ENCODE peak calls at places on chromosome 4, in eight cellular contexts. P, L, O, N, T, E, A and K are unnamed samples.

GRCh38 chr4:26441110-26441509 is 49.2 kb downstream of the CCKAR start:
- DNase-seq in E (no peak), O (no peak), L (no peak), T (peak), A (no peak), P (no peak), N (no peak), K (no peak)

GRCh38 chr4:87973283-87974169 is 2.0 kb upstream of the SPP1 start:
- DNase-seq in T (peak), L (peak), A (peak), O (no peak), P (peak), E (peak), N (peak), K (peak)

GRCh38 chr4:156970501-156971167 is 965 bp downstream of the PDGFC start:
- DNase-seq in E (peak), A (peak), L (peak), T (peak), N (peak), P (peak), O (no peak), K (peak)

GRCh38 chr4:3869661-3870566 is 103.7 kb downstream of the ADRA2C start:
- DNase-seq in P (no peak), N (no peak), O (no peak), T (no peak), E (no peak), A (peak), L (no peak), K (no peak)

GRCh38 chr4:105551968-105552746 is at the start of gene ARHGEF38:
- DNase-seq in L (peak), P (no peak), E (no peak), N (no peak), T (peak), O (no peak), A (peak), K (peak)

GRCh38 chr4:40514409-40515025 is 115.1 kb downstream of the RBM47 start:
- DNase-seq in T (peak), E (no peak), P (no peak), L (peak), O (no peak), N (no peak), A (no peak), K (peak)

GRCh38 chr4:156362581-156362980 is 408.9 kb upstream of the CTSO start:
- DNase-seq in A (no peak), L (no peak), E (no peak), N (no peak), P (no peak), T (no peak), O (no peak), K (no peak)

GRCh38 chr4:56289934-56290333 is 97.4 kb downstream of the AASDH start:
- DNase-seq in N (no peak), A (no peak), O (no peak), T (no peak), E (no peak), P (no peak), L (no peak), K (no peak)

GRCh38 chr4:149465941-149466340 is 349.7 kb downstream of the IQCM start:
- DNase-seq in E (no peak), A (no peak), O (no peak), L (no peak), T (no peak), P (no peak), N (no peak), K (no peak)

GRCh38 chr4:8364141-8364540 is 76.4 kb downstream of the ACOX3 start:
- DNase-seq in A (no peak), O (no peak), N (no peak), T (no peak), P (peak), L (no peak), E (no peak), K (no peak)

GRCh38 chr4:82599336-82599735 is 37.5 kb upstream of the TMEM150C start:
- DNase-seq in O (no peak), P (no peak), L (no peak), N (no peak), T (peak), A (peak), E (no peak), K (peak)

GRCh38 chr4:93770201-93770600 is 58.4 kb upstream of the ATOH1 start:
- DNase-seq in A (no peak), E (no peak), T (no peak), O (no peak), N (no peak), L (no peak), P (no peak), K (no peak)

GRCh38 chr4:67162692-67163091 is 382.6 kb downstream of the CENPC start:
- DNase-seq in L (no peak), T (no peak), O (no peak), P (no peak), A (no peak), N (no peak), E (no peak), K (no peak)

GRCh38 chr4:143384381-143384994 is 47.8 kb downstream of the GAB1 start:
- DNase-seq in A (no peak), O (no peak), L (no peak), T (peak), E (no peak), N (peak), P (no peak), K (no peak)

GRCh38 chr4:125317526-125317880 is 2.7 kb downstream of the FAT4 start:
- DNase-seq in O (no peak), L (no peak), T (peak), N (peak), A (peak), E (peak), P (peak), K (peak)

GRCh38 chr4:128787509-128788311 is 21.8 kb upstream of the JADE1 start:
- DNase-seq in T (no peak), L (no peak), O (no peak), N (no peak), E (no peak), A (no peak), P (no peak), K (no peak)